ENCODE peak calls at places on chromosomes 16 and 17, in five cellular contexts. U, J, B, H and K are unnamed samples.

GRCh38 chr17:77409282-77410161 is 268.8 kb downstream of the SEC14L1 start:
- DNase-seq in U (no peak), J (no peak), B (no peak), H (peak), K (no peak)

GRCh38 chr17:42548070-42548837 is 4.5 kb upstream of the HSD17B1 start:
- DNase-seq in U (no peak), J (no peak), B (peak), H (peak), K (no peak)

GRCh38 chr16:77057161-77057736 is 133.7 kb upstream of the MON1B start:
- DNase-seq in U (no peak), J (no peak), B (no peak), H (no peak), K (no peak)

GRCh38 chr17:50318551-50319310 is 27.2 kb upstream of the XYLT2 start:
- DNase-seq in U (no peak), J (peak), B (peak), H (no peak), K (no peak)

GRCh38 chr16:83967091-83967490 is 953 bp upstream of the NECAB2 start:
- DNase-seq in U (no peak), J (no peak), B (no peak), H (no peak), K (no peak)

GRCh38 chr17:78924481-78925151 is 571 bp downstream of the TIMP2 start:
- DNase-seq in U (no peak), J (no peak), B (peak), H (peak), K (no peak)

GRCh38 chr17:16933317-16934132 is 38.4 kb downstream of the TNFRSF13B start:
- DNase-seq in U (peak), J (no peak), B (peak), H (no peak), K (no peak)

GRCh38 chr16:50674831-50675230 is 6.3 kb downstream of the SNX20 start:
- DNase-seq in U (no peak), J (no peak), B (no peak), H (no peak), K (no peak)

GRCh38 chr16:1357906-1358566 is 6.3 kb downstream of the GNPTG start:
- DNase-seq in U (no peak), J (no peak), B (no peak), H (no peak), K (no peak)

GRCh38 chr17:20784100-20784665 is 204.7 kb downstream of the CDRT15L2 start:
- DNase-seq in U (no peak), J (no peak), B (no peak), H (no peak), K (no peak)

GRCh38 chr16:30761427-30761927 is 385 bp downstream of the CFAP119 start:
- DNase-seq in U (no peak), J (peak), B (peak), H (peak), K (no peak)

GRCh38 chr17:18191071-18191667 is 7.5 kb downstream of the ALKBH5 start:
- DNase-seq in U (no peak), J (no peak), B (peak), H (peak), K (no peak)

GRCh38 chr16:67544844-67545664 is 16.4 kb downstream of the RIPOR1 start:
- DNase-seq in U (no peak), J (no peak), B (no peak), H (no peak), K (no peak)

GRCh38 chr17:76491271-76492184 is 9.7 kb downstream of the RHBDF2 start:
- DNase-seq in U (no peak), J (no peak), B (no peak), H (no peak), K (no peak)

GRCh38 chr17:73359987-73360410 is 48.2 kb upstream of the CDC42EP4 start:
- DNase-seq in U (no peak), J (peak), B (peak), H (no peak), K (no peak)

GRCh38 chr16:69812213-69813014 is 50.3 kb downstream of the WWP2 start:
- DNase-seq in U (no peak), J (no peak), B (peak), H (no peak), K (no peak)

GRCh38 chr17:33335491-33336173 is 42.5 kb upstream of the ASIC2 start:
- DNase-seq in U (no peak), J (peak), B (no peak), H (no peak), K (no peak)

GRCh38 chr17:41800601-41801373 is 11.0 kb downstream of the P3H4 start:
- DNase-seq in U (no peak), J (no peak), B (no peak), H (peak), K (no peak)

GRCh38 chr17:45997624-45998023 is 1.4 kb upstream of the STH start:
- DNase-seq in U (no peak), J (no peak), B (no peak), H (peak), K (peak)

GRCh38 chr17:63955791-63956190 is 16.9 kb downstream of the SCN4A start:
- DNase-seq in U (no peak), J (no peak), B (no peak), H (no peak), K (no peak)

GRCh38 chr17:63246344-63246743 is 199.8 kb downstream of the CYB561 start:
- DNase-seq in U (no peak), J (no peak), B (no peak), H (peak), K (peak)

GRCh38 chr16:2072926-2073325 is 25.1 kb downstream of the TSC2 start:
- DNase-seq in U (no peak), J (no peak), B (no peak), H (no peak), K (no peak)

GRCh38 chr16:87165885-87166284 is 151.3 kb downstream of the C16orf95 start:
- DNase-seq in U (no peak), J (no peak), B (no peak), H (no peak), K (no peak)

GRCh38 chr16:3876695-3877094 is 3.8 kb downstream of the CREBBP start:
- DNase-seq in U (no peak), J (no peak), B (no peak), H (no peak), K (no peak)
- H3K4me3 ChIP-seq in U (peak), J (no peak), B (no peak), H (no peak), K (no peak)

DNA sequence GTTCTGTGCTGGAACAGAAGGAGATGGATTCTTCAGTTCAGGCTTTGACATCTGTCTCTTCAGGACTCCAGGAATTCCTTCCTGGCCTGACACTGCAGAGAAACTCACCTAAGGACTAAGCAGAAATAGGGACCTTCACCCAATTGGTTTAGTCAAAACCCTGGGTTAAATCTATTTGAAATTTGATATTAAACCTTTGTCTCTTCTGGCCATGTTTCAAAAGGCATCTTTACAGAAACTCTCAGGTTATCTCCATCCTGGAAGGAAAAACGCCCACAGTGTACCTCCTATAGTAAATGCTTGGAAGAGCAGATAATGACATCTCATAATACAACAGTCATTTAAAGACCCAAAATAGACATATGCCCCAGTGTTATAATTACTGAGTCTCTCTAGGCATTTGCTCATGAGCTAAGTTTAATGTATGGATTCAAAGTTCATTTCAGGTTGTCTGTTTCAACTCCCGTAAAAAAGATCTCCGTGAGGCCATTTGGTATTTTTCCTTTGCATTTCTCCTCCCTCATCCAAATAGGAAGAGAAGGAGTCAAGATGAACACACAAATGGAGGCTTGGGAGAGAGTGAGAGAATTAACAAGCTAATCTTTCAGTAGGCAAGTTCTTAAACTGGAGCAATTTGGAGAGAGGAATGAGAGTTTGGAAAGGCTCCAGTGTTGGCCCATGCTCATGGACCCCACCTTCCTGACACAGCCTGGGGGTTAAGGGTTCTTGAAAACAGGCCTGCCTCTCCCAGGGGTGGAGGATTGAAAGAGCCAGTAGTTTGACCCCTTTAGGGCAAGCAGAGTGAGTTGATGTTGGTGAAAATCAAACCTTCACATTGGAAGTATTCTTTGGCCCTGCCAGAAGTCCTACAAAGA is 5.8 kb upstream of the HOXB4 start:
- DNase-seq in U (no peak), J (no peak), B (no peak), H (no peak), K (no peak)
- H3K4me3 ChIP-seq in U (no peak), J (no peak), B (no peak), H (no peak), K (no peak)

GRCh38 chr16:85749686-85750020 is 1.2 kb downstream of the C16orf74 start:
- DNase-seq in U (no peak), J (peak), B (no peak), H (no peak), K (no peak)
- H3K4me3 ChIP-seq in U (peak), J (peak), B (no peak), H (peak), K (peak)

GRCh38 chr17:12342609-12343248 is 322.1 kb downstream of the MAP2K4 start:
- DNase-seq in U (no peak), J (peak), B (no peak), H (no peak), K (no peak)

GRCh38 chr17:12349297-12349696 is 316.4 kb upstream of the MYOCD start:
- DNase-seq in U (no peak), J (no peak), B (no peak), H (no peak), K (no peak)

GRCh38 chr17:12352127-12352526 is 313.6 kb upstream of the MYOCD start:
- DNase-seq in U (no peak), J (no peak), B (no peak), H (no peak), K (no peak)

DNA sequence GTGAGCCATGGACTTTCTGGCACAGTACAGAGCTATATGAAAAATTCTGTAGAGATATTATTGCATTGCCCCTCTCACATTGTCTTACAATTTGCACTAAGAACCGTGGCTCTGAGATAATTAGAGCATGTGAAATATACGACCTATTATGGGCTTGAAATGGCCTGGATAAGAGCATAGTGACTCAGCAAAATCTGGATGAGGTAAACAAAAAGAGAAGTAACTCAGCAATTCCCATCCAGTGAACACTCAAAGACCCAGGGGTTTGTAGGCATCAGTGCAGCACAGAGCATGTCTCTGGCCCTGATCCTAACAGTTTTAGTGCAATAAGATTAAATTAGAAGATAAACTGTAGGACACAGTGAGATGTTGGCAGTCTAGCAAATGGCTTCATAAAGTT is 317.2 kb upstream of the MYOCD start:
- DNase-seq in U (no peak), J (no peak), B (no peak), H (peak), K (no peak)
- H3K4me3 ChIP-seq in U (no peak), J (no peak), B (no peak), H (no peak), K (no peak)

DNA sequence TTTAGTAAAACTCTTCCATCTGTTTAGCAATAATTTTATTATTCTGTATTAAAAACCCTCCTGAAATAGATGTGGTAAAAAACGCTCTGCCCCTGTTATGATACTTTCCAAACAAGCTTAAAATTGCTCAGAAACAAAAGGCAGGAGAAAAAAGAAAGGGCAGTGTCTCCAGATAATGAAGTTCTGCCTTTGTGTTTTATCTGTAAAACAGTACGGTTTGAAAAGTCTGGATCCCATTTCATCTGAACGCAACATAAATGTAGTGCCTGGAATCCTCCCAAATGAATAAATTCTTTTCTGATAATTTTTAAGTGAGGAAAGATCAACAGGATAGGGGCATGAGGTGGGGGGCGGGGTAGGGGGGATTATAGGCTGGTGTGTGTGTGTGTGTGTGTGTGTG is 87.5 kb upstream of the SOX9 start:
- DNase-seq in U (no peak), J (no peak), B (no peak), H (no peak), K (no peak)
- H3K4me3 ChIP-seq in U (no peak), J (no peak), B (no peak), H (no peak), K (no peak)

GRCh38 chr17:40076101-40076498 is 13.3 kb downstream of the THRA start:
- DNase-seq in U (no peak), J (no peak), B (no peak), H (no peak), K (no peak)
- H3K4me3 ChIP-seq in U (peak), J (no peak), B (no peak), H (no peak), K (no peak)

GRCh38 chr17:61831099-61831498 is 32.2 kb downstream of the BRIP1 start:
- DNase-seq in U (no peak), J (no peak), B (no peak), H (no peak), K (no peak)
- H3K4me3 ChIP-seq in U (no peak), J (no peak), B (no peak), H (no peak), K (no peak)